ENCODE peak calls at places on chromosomes 7 and 10, in eight cellular contexts. B, U, M, Z, C, L, Q and O are unnamed samples.

GRCh38 chr7:12239821-12240220 is 28.7 kb downstream of the TMEM106B start:
- DNase-seq in B (no peak), U (no peak), M (no peak), Z (no peak), C (peak), L (no peak), Q (no peak), O (no peak)

GRCh38 chr10:17782921-17783665 is 26.1 kb upstream of the MRC1 start:
- DNase-seq in B (no peak), U (no peak), M (no peak), Z (no peak), C (no peak), L (no peak), Q (no peak), O (no peak)

GRCh38 chr7:118476036-118476435 is 251.5 kb downstream of the ANKRD7 start:
- DNase-seq in B (no peak), U (no peak), M (no peak), Z (no peak), C (no peak), L (no peak), Q (no peak), O (no peak)

GRCh38 chr10:128084364-128084763 is 41.9 kb downstream of the MKI67 start:
- DNase-seq in B (peak), U (no peak), M (no peak), Z (no peak), C (no peak), L (no peak), Q (no peak), O (no peak)

GRCh38 chr7:2466675-2467074 is 9.5 kb downstream of the GRIFIN start:
- DNase-seq in B (no peak), U (no peak), M (no peak), Z (no peak), C (no peak), L (no peak), Q (no peak), O (no peak)

GRCh38 chr7:82677493-82677892 is 233.9 kb upstream of the CACNA2D1 start:
- DNase-seq in B (no peak), U (no peak), M (peak), Z (no peak), C (no peak), L (peak), Q (no peak), O (no peak)

GRCh38 chr10:121983828-121984227 is 5.1 kb upstream of the TACC2 start:
- DNase-seq in B (no peak), U (no peak), M (no peak), Z (no peak), C (no peak), L (no peak), Q (no peak), O (no peak)

GRCh38 chr10:1057106-1057657 is 997 bp downstream of the WDR37 start:
- DNase-seq in B (no peak), U (no peak), M (no peak), Z (no peak), C (peak), L (no peak), Q (no peak), O (no peak)

GRCh38 chr7:47962262-47962661 is 14.0 kb upstream of the PKD1L1 start:
- DNase-seq in B (no peak), U (no peak), M (no peak), Z (no peak), C (no peak), L (no peak), Q (no peak), O (peak)

GRCh38 chr10:123140164-123140982 is 4.6 kb downstream of the HMX3 start:
- DNase-seq in B (peak), U (no peak), M (no peak), Z (no peak), C (no peak), L (no peak), Q (no peak), O (no peak)

GRCh38 chr10:28072573-28072972 is 73.7 kb upstream of the ODAD2 start:
- DNase-seq in B (no peak), U (no peak), M (no peak), Z (no peak), C (no peak), L (no peak), Q (no peak), O (no peak)

GRCh38 chr7:130734525-130735272 is 692 bp upstream of the KLF14 start:
- DNase-seq in B (no peak), U (no peak), M (no peak), Z (no peak), C (no peak), L (no peak), Q (peak), O (peak)

GRCh38 chr7:130432886-130433285 is 7.9 kb downstream of the CEP41 start:
- DNase-seq in B (no peak), U (no peak), M (no peak), Z (no peak), C (no peak), L (no peak), Q (no peak), O (no peak)